ENCODE peak calls at places on chromosomes 5 and 9, in seven cellular contexts. T is heart left ventricle, M is sciatic nerve, L is AG10803, D is HFFc6, R is NCI-H2029, E is nucleus accumbens. I is an unnamed sample.

GRCh38 chr5:112957970-112958773 is 18.4 kb upstream of the DCP2 start:
- DNase-seq in R (no peak), L (peak), D (peak), T (peak), M (no peak), E (no peak), I (peak)

GRCh38 chr9:35619800-35620158 is 1.6 kb upstream of the CD72 start:
- DNase-seq in T (no peak), L (no peak), D (no peak), R (no peak), E (no peak), M (no peak), I (no peak)

GRCh38 chr9:71762900-71763653 is 5.2 kb downstream of the CEMIP2 start:
- DNase-seq in L (peak), E (no peak), D (peak), R (no peak), M (no peak), T (no peak), I (no peak)

GRCh38 chr5:34571380-34572041 is 84.6 kb upstream of the RAI14 start:
- DNase-seq in L (peak), E (no peak), R (no peak), T (no peak), M (no peak), D (peak), I (no peak)

GRCh38 chr5:180209137-180209581 is at the start of gene RASGEF1C:
- DNase-seq in M (peak), R (peak), E (no peak), L (peak), D (no peak), T (peak), I (peak)

GRCh38 chr5:58318468-58318867 is 141.4 kb downstream of the PLK2 start:
- DNase-seq in L (peak), M (no peak), D (peak), E (no peak), R (no peak), T (no peak), I (no peak)

GRCh38 chr5:179781846-179782245 is 11.9 kb upstream of the LTC4S start:
- DNase-seq in E (no peak), T (no peak), D (no peak), L (no peak), M (no peak), R (no peak), I (peak)

GRCh38 chr9:17962747-17963146 is 383.9 kb downstream of the SH3GL2 start:
- DNase-seq in R (no peak), L (peak), M (no peak), E (no peak), T (peak), D (no peak), I (no peak)

GRCh38 chr9:38380872-38381534 is 11.5 kb upstream of the ALDH1B1 start:
- DNase-seq in R (peak), L (no peak), E (no peak), T (no peak), D (no peak), M (no peak), I (no peak)

GRCh38 chr9:115939065-115939765 is 214.4 kb upstream of the PAPPA start:
- DNase-seq in R (no peak), D (peak), L (peak), T (no peak), M (no peak), E (no peak), I (no peak)

GRCh38 chr9:38043931-38044623 is 24.9 kb downstream of the SHB start:
- DNase-seq in M (no peak), D (no peak), L (no peak), E (no peak), T (no peak), R (no peak), I (peak)